ENCODE peak calls at places on chromosomes 6 and 20, in four cellular contexts. A is CD4-positive, CD25-positive, alpha-beta regulatory T cell; D is astrocyte of the cerebellum; O is choroid plexus epithelial cell. G is an unnamed sample.

GRCh38 chr6:47161176-47161687 is 119.1 kb upstream of the ADGRF1 start:
- DNase-seq in A (no peak), O (peak; percentile 31), D (no peak), G (no peak)

GRCh38 chr6:20366082-20366834 is 35.4 kb upstream of the E2F3 start:
- DNase-seq in O (no peak), D (no peak), A (peak; percentile 34), G (peak; percentile 22)

GRCh38 chr6:33787954-33788693 is 806 bp downstream of the LEMD2 start:
- DNase-seq in D (no peak), O (peak; percentile 92), A (peak; percentile 59), G (peak; percentile 81)

GRCh38 chr20:3543901-3544507 is 73.2 kb downstream of the ATRN start:
- DNase-seq in A (no peak), D (peak; percentile 55), O (peak; percentile 66), G (no peak)

GRCh38 chr6:127201321-127201720 is 65.3 kb upstream of the RNF146 start:
- DNase-seq in O (peak; percentile 77), D (no peak), A (no peak), G (no peak)

GRCh38 chr20:1293641-1294379 is 27.7 kb downstream of the SNPH start:
- DNase-seq in D (no peak), A (no peak), O (no peak), G (no peak)

GRCh38 chr6:161411265-161411944 is 137.5 kb upstream of the AGPAT4 start:
- DNase-seq in A (no peak), O (peak; percentile 33), D (no peak), G (no peak)

GRCh38 chr20:47964174-47964573 is 178.9 kb upstream of the SULF2 start:
- DNase-seq in O (no peak), A (no peak), D (no peak), G (no peak)

GRCh38 chr6:82040405-82041221 is 206.9 kb downstream of the IBTK start:
- DNase-seq in D (peak; percentile 49), A (no peak), O (peak; percentile 79), G (no peak)

GRCh38 chr20:51574248-51575033 is 31.9 kb upstream of the NFATC2 start:
- DNase-seq in O (peak; percentile 2), D (no peak), A (no peak), G (no peak)

GRCh38 chr20:24584538-24585356 is 115.3 kb downstream of the SYNDIG1 start:
- DNase-seq in O (peak; percentile 62), A (no peak), D (peak; percentile 68), G (no peak)

GRCh38 chr20:16222859-16223411 is 350.3 kb downstream of the KIF16B start:
- DNase-seq in O (no peak), D (no peak), A (no peak), G (no peak)

GRCh38 chr20:17938889-17939619 is 29.5 kb downstream of the SNX5 start:
- DNase-seq in O (peak; percentile 89), A (peak; percentile 41), D (peak; percentile 57), G (peak; percentile 80)

GRCh38 chr6:67694127-67694526 is 941.0 kb upstream of the ADGRB3 start:
- DNase-seq in A (no peak), D (no peak), O (no peak), G (no peak)

GRCh38 chr20:5024982-5025381 is 23.7 kb upstream of the SLC23A2 start:
- DNase-seq in D (no peak), O (no peak), A (no peak), G (no peak)

GRCh38 chr6:138945354-138945753 is 42.7 kb downstream of the REPS1 start:
- DNase-seq in O (no peak), D (no peak), A (peak; percentile 9), G (no peak)

GRCh38 chr20:2693996-2694471 is 1.5 kb downstream of the EBF4 start:
- DNase-seq in O (no peak), D (no peak), A (no peak), G (no peak)

GRCh38 chr20:23928788-23929187 is 49.2 kb upstream of the CST5 start:
- DNase-seq in A (peak; percentile 41), O (no peak), D (no peak), G (no peak)

GRCh38 chr20:25178563-25179438 is 16.7 kb upstream of the ENTPD6 start:
- DNase-seq in D (peak; percentile 55), A (peak; percentile 42), O (peak; percentile 92), G (peak; percentile 87)

GRCh38 chr6:40685771-40686170 is 98.6 kb upstream of the LRFN2 start:
- DNase-seq in A (no peak), D (no peak), O (no peak), G (no peak)

GRCh38 chr20:52845044-52845443 is 127.1 kb upstream of the TSHZ2 start:
- DNase-seq in D (no peak), A (no peak), O (no peak), G (no peak)

GRCh38 chr6:34953084-34954025 is 64.3 kb downstream of the ANKS1A start:
- DNase-seq in A (no peak), O (peak; percentile 71), D (peak; percentile 20), G (peak; percentile 23)

GRCh38 chr20:26208296-26209091 is 511.8 kb upstream of the ZNF337 start:
- DNase-seq in A (peak; percentile 65), O (peak; percentile 1), D (no peak), G (peak; percentile 51)

GRCh38 chr6:155315516-155315871 is 1.2 kb upstream of the TFB1M start:
- DNase-seq in O (peak; percentile 56), D (no peak), A (no peak), G (no peak)

GRCh38 chr6:31355540-31355988 is 1.4 kb downstream of the HLA-B start:
- DNase-seq in O (no peak), A (no peak), D (no peak), G (no peak)
- H3K4me3 ChIP-seq in O (peak overlapping the region; percentile 22), A (peak overlapping the region; percentile 98), D (no peak overlapping the region), G (peak overlapping the region; percentile 66)

GRCh38 chr6:27334141-27334540 is 22.1 kb upstream of the POM121L2 start:
- DNase-seq in D (no peak), A (no peak), O (no peak), G (no peak)

GRCh38 chr6:27333642-27334040 is 21.6 kb upstream of the POM121L2 start:
- DNase-seq in A (no peak), O (no peak), D (no peak), G (no peak)

GRCh38 chr6:27327023-27327742 is 15.1 kb upstream of the POM121L2 start:
- DNase-seq in D (no peak), A (no peak), O (no peak), G (no peak)

GRCh38 chr6:27332692-27333641 is 20.9 kb upstream of the POM121L2 start:
- DNase-seq in A (peak; percentile 62), O (peak; percentile 74), D (no peak), G (no peak)
- H3K4me3 ChIP-seq in A (peak overlapping the region; percentile 69), O (peak overlapping the region; percentile 55), D (peak overlapping the region; percentile 40), G (peak overlapping the region; percentile 4)

GRCh38 chr6:13485303-13485702 is 2.1 kb downstream of the GFOD1 start:
- DNase-seq in D (no peak), A (no peak), O (no peak), G (no peak)

GRCh38 chr6:13484138-13484708 is 3.2 kb downstream of the GFOD1 start:
- DNase-seq in A (no peak), D (no peak), O (no peak), G (no peak)

GRCh38 chr6:13486679-13487121 is 700 bp downstream of the GFOD1 start:
- DNase-seq in A (peak; percentile 30), D (no peak), O (peak; percentile 74), G (peak; percentile 63)

GRCh38 chr6:13485923-13486557 is 1.4 kb downstream of the GFOD1 start:
- DNase-seq in D (no peak), A (no peak), O (peak; percentile 48), G (peak; percentile 33)

GRCh38 chr6:13484827-13485226 is 2.6 kb downstream of the GFOD1 start:
- DNase-seq in O (no peak), D (no peak), A (no peak), G (no peak)
- H3K4me3 ChIP-seq in O (no peak overlapping the region), D (peak overlapping the region; percentile 67), A (no peak overlapping the region), G (no peak overlapping the region)

DNA sequence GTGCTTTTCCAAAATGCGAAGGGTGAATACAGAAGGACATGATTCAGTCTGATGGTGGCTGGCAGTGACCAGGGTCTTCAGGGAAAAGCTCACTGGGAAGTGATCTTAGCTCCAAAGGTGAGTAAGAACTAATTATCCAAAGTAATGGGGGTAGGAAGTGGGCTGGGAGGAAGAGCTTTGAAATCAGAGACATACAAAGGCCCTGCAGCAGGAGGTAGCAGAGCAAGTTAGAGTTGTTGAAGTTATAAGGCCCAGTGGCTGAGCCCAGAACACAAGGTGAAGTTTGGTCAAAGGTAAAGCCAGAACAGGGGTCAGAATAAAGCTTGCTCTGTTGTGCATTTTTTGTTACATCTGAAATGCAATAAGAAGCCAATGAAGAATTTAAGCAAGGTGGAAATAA is 81.2 kb downstream of the PLCB1 start:
- DNase-seq in A (no peak), D (no peak), O (no peak), G (no peak)
- H3K4me3 ChIP-seq in A (no peak overlapping the region), D (no peak overlapping the region), O (no peak overlapping the region), G (no peak overlapping the region)

DNA sequence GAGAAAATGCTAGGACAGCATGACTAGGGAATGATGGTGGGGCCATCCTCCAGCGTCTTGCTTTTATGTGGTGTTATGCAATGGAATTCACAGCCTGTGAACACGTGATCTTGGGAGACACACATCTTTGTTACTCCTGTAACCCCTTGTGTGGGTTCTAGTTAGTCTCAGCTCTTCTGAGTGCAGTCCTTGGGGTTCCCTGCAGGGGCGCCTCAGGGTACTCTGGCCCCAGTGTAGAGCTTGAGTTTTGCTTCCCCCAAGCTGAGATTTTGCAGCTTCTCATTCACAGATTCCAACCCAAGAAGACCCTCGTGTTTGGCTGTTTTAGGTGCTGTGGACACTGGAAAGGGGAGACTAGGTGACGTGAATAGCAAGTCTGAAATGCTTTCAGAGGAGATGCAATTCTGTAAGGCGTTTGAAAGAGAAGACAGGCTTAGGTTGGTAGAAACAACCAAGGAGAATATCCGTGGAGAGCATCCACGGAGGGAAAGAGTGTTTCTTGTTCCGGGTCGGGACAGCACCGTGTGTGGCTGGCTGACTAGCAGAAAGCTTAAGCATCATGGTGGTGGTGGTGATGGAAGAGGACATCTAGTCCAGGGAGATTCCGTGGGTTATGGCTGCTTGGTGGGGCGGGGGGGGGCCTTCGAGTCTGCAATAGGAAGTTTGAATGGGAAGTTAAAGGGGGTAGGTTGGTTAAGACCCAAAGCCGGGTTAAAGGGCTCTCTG is 30.1 kb downstream of the DUSP22 start:
- DNase-seq in O (no peak), A (no peak), D (no peak), G (peak; percentile 11)
- H3K4me3 ChIP-seq in O (no peak overlapping the region), A (no peak overlapping the region), D (no peak overlapping the region), G (no peak overlapping the region)

G was measured in upper lobe of left lung.